ENCODE peak calls at places on chromosomes 7 and 10, in five cellular contexts. N is NCI-H2029 treated with DMSO at 0.1 percent for 48 hours, Z is GM10248, M is EH, K is renal cortical epithelial cell. R is an unnamed sample.

GRCh38 chr10:19417740-19418139 is 369.1 kb downstream of the MALRD1 start:
- DNase-seq in N (no peak), Z (no peak), M (no peak), K (no peak), R (no peak)

GRCh38 chr7:134315679-134316538 is 821 bp downstream of the SLC35B4 start:
- DNase-seq in N (no peak), Z (no peak), M (peak), K (peak), R (no peak)

GRCh38 chr7:126529833-126530232 is 722.9 kb downstream of the GRM8 start:
- DNase-seq in N (no peak), Z (no peak), M (no peak), K (no peak), R (no peak)

GRCh38 chr10:131002031-131002861 is 309.3 kb downstream of the TCERG1L start:
- DNase-seq in N (no peak), Z (no peak), M (no peak), K (no peak), R (no peak)

GRCh38 chr10:127977368-127978009 is 70.6 kb downstream of the PTPRE start:
- DNase-seq in N (no peak), Z (no peak), M (no peak), K (peak), R (peak)

GRCh38 chr10:132586731-132587130 is 49.1 kb downstream of the INPP5A start:
- DNase-seq in N (no peak), Z (no peak), M (no peak), K (no peak), R (no peak)

GRCh38 chr10:98456688-98457482 is 10.2 kb upstream of the HPS1 start:
- DNase-seq in N (no peak), Z (no peak), M (no peak), K (no peak), R (no peak)

GRCh38 chr7:99489235-99489634 is 10.8 kb downstream of the ZNF394 start:
- DNase-seq in N (no peak), Z (no peak), M (no peak), K (no peak), R (no peak)

GRCh38 chr7:130350945-130351663 is 6.5 kb downstream of the CPA5 start:
- DNase-seq in N (no peak), Z (peak), M (no peak), K (no peak), R (no peak)

GRCh38 chr7:23598321-23598720 is 1.1 kb downstream of the CCDC126 start:
- DNase-seq in N (no peak), Z (no peak), M (no peak), K (no peak), R (no peak)

GRCh38 chr10:7810443-7810842 is 7.9 kb upstream of the TAF3 start:
- DNase-seq in N (no peak), Z (no peak), M (no peak), K (no peak), R (no peak)

GRCh38 chr7:74121401-74122249 is 38.0 kb downstream of the LIMK1 start:
- DNase-seq in N (no peak), Z (no peak), M (no peak), K (no peak), R (no peak)

GRCh38 chr7:124575181-124575580 is 190.4 kb downstream of the GPR37 start:
- DNase-seq in N (no peak), Z (no peak), M (no peak), K (no peak), R (no peak)

GRCh38 chr10:123570051-123570897 is 95.9 kb upstream of the GPR26 start:
- DNase-seq in N (no peak), Z (no peak), M (no peak), K (no peak), R (no peak)

GRCh38 chr7:71165708-71166107 is 33.8 kb downstream of the GALNT17 start:
- DNase-seq in N (no peak), Z (no peak), M (no peak), K (no peak), R (no peak)

GRCh38 chr7:129877146-129877792 is 75.5 kb downstream of the UBE2H start:
- DNase-seq in N (no peak), Z (no peak), M (no peak), K (peak), R (no peak)

GRCh38 chr7:79377097-79377496 is 76.4 kb downstream of the MAGI2 start:
- DNase-seq in N (no peak), Z (no peak), M (peak), K (peak), R (no peak)

GRCh38 chr10:79254333-79255006 is 92.8 kb upstream of the PPIF start:
- DNase-seq in N (no peak), Z (peak), M (no peak), K (no peak), R (no peak)

GRCh38 chr7:44398953-44399574 is 73.7 kb upstream of the CAMK2B start:
- DNase-seq in N (peak), Z (no peak), M (peak), K (no peak), R (no peak)

R was measured in epithelial cell of proximal tubule.